ENCODE peak calls at places on chromosomes 12 and 14, in ten cellular contexts. E is NCI-H2081; I is fibroblast of pulmonary artery; D is iPS-NIHi11; J is MCF 10A; A is ACHN; V is NCI-H524 treated with DMSO at 0.1 percent for 48 hours; W is activated CD8-positive, alpha-beta memory T cell treated with anti-CD3 and anti-CD28 coated beads for 48 hours; Q is hypothalamus; B is ELR. N is an unnamed sample.

GRCh38 chr14:52051861-52052260 is 17.0 kb downstream of the NID2 start:
- DNase-seq in E (no peak), I (peak), D (no peak), J (no peak), A (no peak), V (no peak), W (no peak), Q (no peak), B (peak), N (no peak)

GRCh38 chr14:105014631-105015030 is 6.3 kb downstream of the CDCA4 start:
- DNase-seq in E (no peak), I (no peak), D (no peak), J (no peak), A (no peak), V (no peak), W (no peak), Q (no peak), B (no peak), N (no peak)

GRCh38 chr12:7162691-7163114 is 26.8 kb upstream of the PEX5 start:
- DNase-seq in E (peak), I (peak), D (peak), J (peak), A (no peak), V (no peak), W (no peak), Q (no peak), B (peak), N (peak)

GRCh38 chr12:46470039-46470627 is 97.6 kb upstream of the SLC38A2 start:
- DNase-seq in E (no peak), I (no peak), D (no peak), J (no peak), A (no peak), V (no peak), W (no peak), Q (no peak), B (peak), N (no peak)

GRCh38 chr12:442235-442884 is 17.4 kb upstream of the B4GALNT3 start:
- DNase-seq in E (peak), I (peak), D (peak), J (peak), A (peak), V (no peak), W (no peak), Q (no peak), B (peak), N (peak)

GRCh38 chr12:212383-212798 is 1.6 kb downstream of the SLC6A12 start:
- DNase-seq in E (no peak), I (no peak), D (no peak), J (no peak), A (no peak), V (no peak), W (no peak), Q (no peak), B (no peak), N (no peak)

GRCh38 chr14:71497645-71498086 is 434.6 kb upstream of the RGS6 start:
- DNase-seq in E (peak), I (peak), D (no peak), J (peak), A (peak), V (no peak), W (no peak), Q (no peak), B (peak), N (peak)

GRCh38 chr12:71426648-71427047 is 12.9 kb upstream of the LGR5 start:
- DNase-seq in E (no peak), I (peak), D (no peak), J (peak), A (no peak), V (no peak), W (no peak), Q (no peak), B (peak), N (no peak)

GRCh38 chr12:26195250-26195640 is at the start of gene SSPN:
- DNase-seq in E (peak), I (peak), D (peak), J (no peak), A (peak), V (no peak), W (no peak), Q (peak), B (peak), N (peak)

GRCh38 chr12:51368640-51369517 is 22.3 kb downstream of the GALNT6 start:
- DNase-seq in E (peak), I (peak), D (peak), J (no peak), A (peak), V (no peak), W (peak), Q (no peak), B (peak), N (peak)

GRCh38 chr12:109541412-109541725 is 31.9 kb downstream of the MMAB start:
- DNase-seq in E (no peak), I (no peak), D (no peak), J (no peak), A (no peak), V (no peak), W (no peak), Q (no peak), B (no peak), N (no peak)

GRCh38 chr12:94704452-94704871 is 54.1 kb upstream of the TMCC3 start:
- DNase-seq in E (peak), I (peak), D (no peak), J (peak), A (no peak), V (no peak), W (no peak), Q (no peak), B (peak), N (peak)

N was measured in myocyte.